ENCODE peak calls at places on chromosomes 13 and 19, in six cellular contexts. J is T-helper 2 cell; U is psoas muscle; I is EL; T is stimulated activated CD4-positive, alpha-beta T cell treated with anti-CD3 and anti-CD28 coated beads, Interleukin-4, amount 100 ng/mL, for 1 hour; M is lower lobe of right lung. D is an unnamed sample.

GRCh38 chr19:52086481-52086880 is 9.1 kb downstream of the ZNF841 start:
- DNase-seq in I (peak; percentile 15), J (no peak), U (no peak), M (no peak), T (no peak), D (no peak)

GRCh38 chr19:10780368-10780767 is 55.6 kb downstream of the TMED1 start:
- DNase-seq in I (peak; percentile 75), J (no peak), M (peak; percentile 61), U (peak; percentile 61), T (no peak), D (peak; percentile 61)

GRCh38 chr19:10516671-10517286 is 468 bp downstream of the S1PR5 start:
- DNase-seq in I (peak; percentile 50), T (no peak), U (no peak), J (no peak), M (no peak), D (no peak)

GRCh38 chr19:30870861-30871260 is 478.4 kb downstream of the TSHZ3 start:
- DNase-seq in M (no peak), J (no peak), U (no peak), I (peak; percentile 1), T (no peak), D (no peak)

GRCh38 chr19:45569619-45570421 is 14.8 kb downstream of the OPA3 start:
- DNase-seq in M (peak; percentile 67), T (peak; percentile 59), U (peak; percentile 63), I (peak; percentile 48), J (peak; percentile 38), D (peak; percentile 77)

GRCh38 chr19:49613374-49613773 is 22.4 kb downstream of the PRR12 start:
- DNase-seq in I (peak; percentile 47), T (no peak), M (no peak), J (no peak), U (no peak), D (no peak)

GRCh38 chr13:28574617-28575142 is 79.8 kb upstream of the FLT1 start:
- DNase-seq in M (no peak), J (no peak), I (peak; percentile 99), T (peak; percentile 5), U (no peak), D (no peak)

GRCh38 chr19:4300589-4300988 is 1.6 kb downstream of the TMIGD2 start:
- DNase-seq in J (no peak), U (no peak), I (no peak), M (no peak), T (no peak), D (no peak)

GRCh38 chr13:86960876-86961275 is 710.3 kb upstream of the SLITRK5 start:
- DNase-seq in T (no peak), J (no peak), U (no peak), I (no peak), M (no peak), D (no peak)

GRCh38 chr13:37127706-37128241 is 22.3 kb upstream of the CSNK1A1L start:
- DNase-seq in U (no peak), J (no peak), I (peak; percentile 57), M (no peak), T (no peak), D (no peak)

GRCh38 chr13:39612023-39612637 is 9.1 kb upstream of the LHFPL6 start:
- DNase-seq in M (no peak), T (peak; percentile 52), J (peak; percentile 31), U (peak; percentile 23), I (peak; percentile 67), D (peak; percentile 48)

GRCh38 chr13:113669231-113669870 is 2.3 kb downstream of the GRK1 start:
- DNase-seq in J (no peak), T (no peak), M (peak; percentile 14), U (no peak), I (no peak), D (peak; percentile 15)

GRCh38 chr13:25177012-25177411 is 4.9 kb upstream of the AMER2 start:
- DNase-seq in U (no peak), I (no peak), M (no peak), J (no peak), T (no peak), D (no peak)

GRCh38 chr13:104021806-104022397 is 955.7 kb upstream of the SLC10A2 start:
- DNase-seq in J (no peak), U (no peak), I (no peak), M (no peak), T (no peak), D (no peak)

GRCh38 chr13:76023644-76024043 is 387.5 kb downstream of the LMO7 start:
- DNase-seq in U (no peak), I (peak; percentile 70), M (no peak), J (no peak), T (no peak), D (no peak)

D was measured in Right ventricle myocardium superior.